ENCODE peak calls at places on chromosomes 3 and 15, in six cellular contexts. Y is foreskin fibroblast, U is NB4, H is heart right ventricle, K is RWPE2, I is PC-3. L is an unnamed sample.
A peak's percentile ranks its signal among the peaks of the same experiment; 100 is the strongest.

GRCh38 chr15:75693501-75694240 is 19.0 kb downstream of the CSPG4 start:
- DNase-seq in U (peak; percentile 61), H (no peak), Y (peak; percentile 83), K (no peak), I (no peak), L (no peak)

GRCh38 chr3:36993326-36994283 is at the start of gene MLH1:
- DNase-seq in I (peak; percentile 100), H (peak; percentile 100), K (peak; percentile 90), U (peak; percentile 92), Y (peak; percentile 96), L (peak; percentile 100)

GRCh38 chr15:78302579-78302978 is 3.2 kb upstream of the SKIC8 start:
- DNase-seq in U (peak; percentile 58), K (peak; percentile 54), I (peak; percentile 67), H (no peak), Y (peak; percentile 92), L (peak; percentile 51)

GRCh38 chr3:136586580-136586979 is 165.6 kb downstream of the STAG1 start:
- DNase-seq in U (no peak), H (no peak), K (no peak), I (no peak), Y (no peak), L (no peak)

GRCh38 chr15:31365655-31366127 is 39.1 kb downstream of the KLF13 start:
- DNase-seq in H (peak; percentile 91), U (peak; percentile 99), I (no peak), Y (peak; percentile 96), K (no peak), L (peak; percentile 75)

GRCh38 chr3:133944181-133944580 is 48.5 kb upstream of the RAB6B start:
- DNase-seq in U (peak; percentile 30), K (peak; percentile 39), H (no peak), I (peak; percentile 60), Y (peak; percentile 30), L (no peak)

GRCh38 chr3:177468331-177468730 is 271.0 kb upstream of the TBL1XR1 start:
- DNase-seq in H (no peak), K (no peak), I (peak; percentile 83), U (no peak), Y (peak; percentile 80), L (no peak)

GRCh38 chr3:112437146-112438022 is 61.9 kb downstream of the BTLA start:
- DNase-seq in I (peak; percentile 75), H (no peak), Y (peak; percentile 57), U (peak; percentile 44), K (no peak), L (peak; percentile 74)

GRCh38 chr3:66408458-66408857 is 92.4 kb downstream of the LRIG1 start:
- DNase-seq in I (no peak), U (no peak), Y (no peak), H (no peak), K (no peak), L (no peak)

GRCh38 chr3:157542711-157543485 is 39.7 kb upstream of the VEPH1 start:
- DNase-seq in I (peak; percentile 85), U (no peak), H (peak; percentile 53), Y (peak; percentile 89), K (no peak), L (no peak)
- TF ChIP-seq CTCF in I (peak; percentile 45), U (no peak), H (no peak), Y (peak; percentile 30), K (no peak), L (no peak)

GRCh38 chr3:141076821-141077571 is 25.8 kb downstream of the SPSB4 start:
- DNase-seq in Y (peak; percentile 56), U (peak; percentile 56), H (peak; percentile 55), K (no peak), I (no peak), L (no peak)
- H3K4me3 ChIP-seq in Y (peak overlapping the region; percentile 13), U (no peak overlapping the region), H (no peak overlapping the region), K (no peak overlapping the region), I (no peak overlapping the region), L (no peak overlapping the region)

GRCh38 chr3:7423995-7424394 is 563.1 kb downstream of the GRM7 start:
- DNase-seq in Y (no peak), H (no peak), K (no peak), I (no peak), U (no peak), L (no peak)

GRCh38 chr3:7421065-7421464 is 560.1 kb downstream of the GRM7 start:
- DNase-seq in Y (no peak), K (no peak), U (peak; percentile 1), H (no peak), I (no peak), L (no peak)
- TF ChIP-seq CTCF in Y (no peak), K (peak; percentile 17), U (no peak), H (no peak), I (no peak), L (no peak)

DNA sequence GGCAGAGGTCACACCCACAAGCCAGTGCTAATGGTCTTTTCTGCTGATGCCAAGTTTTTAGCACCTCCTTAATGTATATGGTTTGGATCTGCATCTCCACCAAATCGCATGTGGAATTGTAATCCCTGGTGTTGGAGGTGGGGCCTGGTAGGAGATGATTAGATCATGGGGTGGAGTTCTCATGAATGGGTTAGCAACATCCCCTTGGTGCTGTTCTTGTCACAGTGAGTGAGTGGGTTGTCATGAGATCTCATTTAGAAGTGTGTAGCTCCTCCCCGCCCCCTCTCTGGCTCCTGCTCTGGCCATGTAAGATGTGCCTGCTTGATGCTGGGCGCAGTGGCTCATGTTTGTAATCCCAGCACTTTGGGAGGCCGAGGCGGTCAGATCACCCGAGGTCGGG is 37.3 kb upstream of the KLHL6 start:
- DNase-seq in I (no peak), Y (no peak), K (no peak), U (no peak), H (no peak), L (no peak)
- H3K4me3 ChIP-seq in I (no peak overlapping the region), Y (no peak overlapping the region), K (no peak overlapping the region), U (no peak overlapping the region), H (no peak overlapping the region), L (no peak overlapping the region)

DNA sequence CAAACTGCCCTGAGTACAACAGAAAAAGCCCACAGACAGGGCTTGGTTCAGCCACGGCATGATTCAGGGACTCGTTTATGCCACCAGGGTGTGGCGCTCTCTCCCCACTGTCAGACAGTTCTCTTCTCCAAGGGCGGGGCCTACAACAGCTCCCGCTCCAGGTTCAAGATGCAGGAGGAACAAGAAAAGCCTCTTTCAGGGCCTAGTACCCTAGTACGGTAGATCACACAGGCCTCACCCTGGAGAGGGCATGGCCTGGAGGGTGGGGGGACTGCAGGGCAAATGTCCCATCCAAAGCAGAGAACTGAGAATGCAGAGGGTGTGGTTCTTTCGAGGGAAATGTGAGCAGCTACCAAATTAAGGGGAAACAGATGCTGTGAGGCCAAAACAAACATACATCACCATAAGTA is 12.0 kb downstream of the MESD start:
- DNase-seq in K (no peak), Y (peak; percentile 80), H (peak; percentile 56), U (peak; percentile 62), I (peak; percentile 43), L (peak; percentile 36)
- TF ChIP-seq CTCF in K (peak; percentile 45), Y (peak; percentile 65), H (peak; percentile 48), U (peak; percentile 42), I (peak; percentile 70), L (peak; percentile 35)